ENCODE peak calls at places on chromosomes 1 and 21, in ten cellular contexts. W is breast epithelium; R is tibial artery; G is naive thymus-derived CD4-positive, alpha-beta T cell; N is IMR-90; Z is AG04450; P is tibial nerve; K is GM23248; V is lung; C is HL-60. S is an unnamed sample.

GRCh38 chr1:46580140-46580903 is 23.7 kb downstream of the MKNK1 start:
- DNase-seq in W (no peak), R (no peak), G (no peak), N (peak), Z (no peak), P (no peak), K (peak), V (no peak), C (peak), S (no peak)

GRCh38 chr1:109466440-109467300 is at the start of gene SYPL2:
- DNase-seq in W (no peak), R (no peak), G (no peak), N (peak), Z (no peak), P (no peak), K (peak), V (no peak), C (no peak), S (no peak)

GRCh38 chr21:21973806-21974205 is 975.6 kb downstream of the NCAM2 start:
- DNase-seq in W (no peak), R (no peak), G (no peak), N (no peak), Z (no peak), P (no peak), K (no peak), V (no peak), C (no peak), S (no peak)

GRCh38 chr1:185324118-185324517 is 7.1 kb upstream of the IVNS1ABP start:
- DNase-seq in W (no peak), R (no peak), G (no peak), N (no peak), Z (no peak), P (no peak), K (no peak), V (no peak), C (no peak), S (no peak)

GRCh38 chr1:20586939-20587638 is 1.8 kb upstream of the CDA start:
- DNase-seq in W (no peak), R (peak), G (no peak), N (no peak), Z (no peak), P (no peak), K (peak), V (no peak), C (no peak), S (no peak)

GRCh38 chr21:42232176-42232825 is 13.4 kb downstream of the ABCG1 start:
- DNase-seq in W (no peak), R (no peak), G (no peak), N (no peak), Z (no peak), P (no peak), K (no peak), V (no peak), C (no peak), S (no peak)

GRCh38 chr1:31645274-31645568 is 545 bp upstream of the PEF1 start:
- DNase-seq in W (no peak), R (no peak), G (no peak), N (no peak), Z (no peak), P (no peak), K (no peak), V (no peak), C (no peak), S (no peak)

GRCh38 chr1:43293171-43293570 is 7.6 kb upstream of the TIE1 start:
- DNase-seq in W (no peak), R (no peak), G (no peak), N (no peak), Z (no peak), P (no peak), K (peak), V (no peak), C (no peak), S (no peak)

GRCh38 chr1:116708255-116708900 is 40.8 kb upstream of the IGSF3 start:
- DNase-seq in W (peak), R (no peak), G (no peak), N (no peak), Z (no peak), P (no peak), K (no peak), V (no peak), C (no peak), S (no peak)

GRCh38 chr1:90591970-90592356 is 125.1 kb downstream of the BARHL2 start:
- DNase-seq in W (no peak), R (no peak), G (no peak), N (no peak), Z (no peak), P (no peak), K (no peak), V (no peak), C (no peak), S (no peak)

GRCh38 chr1:38106726-38107125 is 60.1 kb upstream of the POU3F1 start:
- DNase-seq in W (no peak), R (no peak), G (no peak), N (no peak), Z (no peak), P (no peak), K (no peak), V (no peak), C (no peak), S (no peak)

GRCh38 chr21:35974801-35975200 is 85.5 kb downstream of the SETD4 start:
- DNase-seq in W (no peak), R (no peak), G (no peak), N (peak), Z (no peak), P (no peak), K (no peak), V (no peak), C (no peak), S (no peak)

GRCh38 chr1:7479544-7479943 is 291.6 kb upstream of the VAMP3 start:
- DNase-seq in W (no peak), R (no peak), G (no peak), N (no peak), Z (no peak), P (no peak), K (no peak), V (no peak), C (no peak), S (no peak)

GRCh38 chr1:185996211-185996610 is 262.0 kb downstream of the HMCN1 start:
- DNase-seq in W (no peak), R (peak), G (no peak), N (peak), Z (no peak), P (peak), K (peak), V (no peak), C (no peak), S (no peak)

GRCh38 chr1:204633665-204634064 is 51.9 kb downstream of the LRRN2 start:
- DNase-seq in W (peak), R (no peak), G (no peak), N (no peak), Z (no peak), P (peak), K (no peak), V (no peak), C (no peak), S (no peak)

GRCh38 chr1:7390604-7391000 is 380.5 kb upstream of the VAMP3 start:
- DNase-seq in W (peak), R (no peak), G (no peak), N (no peak), Z (no peak), P (no peak), K (no peak), V (peak), C (no peak), S (no peak)

GRCh38 chr1:197618065-197618464 is 157.2 kb downstream of the DENND1B start:
- DNase-seq in W (no peak), R (no peak), G (no peak), N (peak), Z (no peak), P (no peak), K (peak), V (no peak), C (no peak), S (no peak)

GRCh38 chr1:160032165-160032827 is 506 bp upstream of the PIGM start:
- DNase-seq in W (no peak), R (no peak), G (no peak), N (no peak), Z (no peak), P (no peak), K (peak), V (no peak), C (no peak), S (no peak)

GRCh38 chr1:10657080-10657847 is 139.2 kb downstream of the CASZ1 start:
- DNase-seq in W (no peak), R (no peak), G (no peak), N (no peak), Z (no peak), P (no peak), K (peak), V (no peak), C (no peak), S (no peak)

GRCh38 chr21:29299046-29299905 is 554 bp downstream of the BACH1 start:
- DNase-seq in W (peak), R (peak), G (peak), N (peak), Z (no peak), P (peak), K (peak), V (peak), C (no peak), S (peak)

GRCh38 chr1:31029031-31029430 is 36.5 kb downstream of the PUM1 start:
- DNase-seq in W (no peak), R (no peak), G (no peak), N (peak), Z (no peak), P (no peak), K (peak), V (no peak), C (no peak), S (no peak)

GRCh38 chr1:157310401-157310800 is 172.2 kb upstream of the ETV3 start:
- DNase-seq in W (no peak), R (no peak), G (no peak), N (no peak), Z (no peak), P (no peak), K (no peak), V (no peak), C (no peak), S (no peak)

GRCh38 chr1:9340172-9340854 is 47.6 kb downstream of the SPSB1 start:
- DNase-seq in W (no peak), R (no peak), G (no peak), N (peak), Z (no peak), P (no peak), K (no peak), V (no peak), C (no peak), S (no peak)

GRCh38 chr1:85801520-85801919 is 93.3 kb upstream of the ZNHIT6 start:
- DNase-seq in W (no peak), R (no peak), G (no peak), N (peak), Z (no peak), P (no peak), K (peak), V (no peak), C (no peak), S (no peak)

GRCh38 chr1:150877220-150877516 is 769 bp upstream of the ARNT start:
- DNase-seq in W (no peak), R (no peak), G (no peak), N (no peak), Z (no peak), P (no peak), K (peak), V (no peak), C (no peak), S (peak)

GRCh38 chr1:207050428-207050767 is 610 bp downstream of the YOD1 start:
- DNase-seq in W (peak), R (no peak), G (no peak), N (no peak), Z (no peak), P (no peak), K (no peak), V (no peak), C (no peak), S (peak)

GRCh38 chr1:100627018-100627716 is 89.2 kb downstream of the GPR88 start:
- DNase-seq in W (no peak), R (no peak), G (no peak), N (peak), Z (peak), P (no peak), K (peak), V (no peak), C (no peak), S (no peak)

GRCh38 chr1:225460737-225461532 is 33.1 kb upstream of the LBR start:
- DNase-seq in W (no peak), R (no peak), G (peak), N (no peak), Z (no peak), P (no peak), K (peak), V (no peak), C (no peak), S (no peak)

GRCh38 chr1:161998811-161999210 is 24.9 kb downstream of the OLFML2B start:
- DNase-seq in W (no peak), R (no peak), G (no peak), N (no peak), Z (no peak), P (no peak), K (no peak), V (no peak), C (no peak), S (no peak)

GRCh38 chr1:118947790-118948189 is 40.4 kb downstream of the TBX15 start:
- DNase-seq in W (no peak), R (no peak), G (no peak), N (peak), Z (no peak), P (no peak), K (peak), V (no peak), C (no peak), S (no peak)

GRCh38 chr1:187787696-187788095 is 958.9 kb downstream of the PLA2G4A start:
- DNase-seq in W (no peak), R (no peak), G (no peak), N (no peak), Z (no peak), P (no peak), K (no peak), V (no peak), C (no peak), S (no peak)

GRCh38 chr1:94690033-94690712 is 130.0 kb upstream of the SLC44A3 start:
- DNase-seq in W (no peak), R (no peak), G (no peak), N (peak), Z (peak), P (no peak), K (peak), V (no peak), C (no peak), S (no peak)

GRCh38 chr1:201277441-201277840 is 5.9 kb upstream of the PKP1 start:
- DNase-seq in W (no peak), R (no peak), G (no peak), N (no peak), Z (no peak), P (no peak), K (no peak), V (no peak), C (no peak), S (no peak)

GRCh38 chr1:243962541-243962940 is 88.5 kb upstream of the ZBTB18 start:
- DNase-seq in W (no peak), R (no peak), G (no peak), N (no peak), Z (no peak), P (no peak), K (no peak), V (peak), C (no peak), S (no peak)

GRCh38 chr1:162908780-162909179 is 47.8 kb upstream of the CCDC190 start:
- DNase-seq in W (no peak), R (no peak), G (no peak), N (peak), Z (no peak), P (no peak), K (peak), V (no peak), C (no peak), S (no peak)

GRCh38 chr1:11180342-11180744 is 8.8 kb upstream of the ANGPTL7 start:
- DNase-seq in W (no peak), R (peak), G (no peak), N (peak), Z (no peak), P (no peak), K (peak), V (no peak), C (no peak), S (no peak)

DNA sequence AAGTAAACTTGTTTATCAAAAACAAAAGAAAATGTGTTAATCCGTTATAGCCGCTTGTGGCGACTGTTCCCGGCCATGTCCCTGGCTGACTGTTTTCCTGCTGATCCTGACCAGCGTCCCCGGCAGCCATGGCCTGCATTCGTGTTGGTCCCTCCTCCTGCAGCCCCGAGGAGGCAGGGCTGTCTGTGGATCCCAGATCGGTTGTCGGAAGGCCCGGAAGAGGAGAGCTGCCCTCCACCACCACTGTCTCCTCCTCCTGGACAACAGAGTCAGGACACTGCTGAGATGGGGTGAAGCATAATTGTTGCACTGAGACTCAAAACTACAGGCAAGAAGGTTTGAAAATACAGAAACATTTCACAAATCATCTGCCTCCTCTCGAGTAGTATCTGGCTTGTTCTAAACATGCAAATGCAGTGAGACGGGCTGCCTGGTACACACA is 3.6 kb upstream of the MXRA8 start:
- DNase-seq in W (peak), R (peak), G (no peak), N (peak), Z (peak), P (no peak), K (peak), V (no peak), C (no peak), S (no peak)
- H3K4me3 ChIP-seq in W (peak), R (no peak), G (no peak), N (no peak), Z (no peak), P (peak), K (peak), V (no peak), C (no peak), S (no peak)

GRCh38 chr1:211606914-211607751 is 28.2 kb upstream of the SLC30A1 start:
- DNase-seq in W (no peak), R (no peak), G (no peak), N (no peak), Z (no peak), P (no peak), K (no peak), V (peak), C (peak), S (peak)
- H3K27ac ChIP-seq in W (no peak), R (no peak), G (peak), N (no peak), Z (no peak), P (no peak), K (no peak), V (peak), C (peak), S (peak)

DNA sequence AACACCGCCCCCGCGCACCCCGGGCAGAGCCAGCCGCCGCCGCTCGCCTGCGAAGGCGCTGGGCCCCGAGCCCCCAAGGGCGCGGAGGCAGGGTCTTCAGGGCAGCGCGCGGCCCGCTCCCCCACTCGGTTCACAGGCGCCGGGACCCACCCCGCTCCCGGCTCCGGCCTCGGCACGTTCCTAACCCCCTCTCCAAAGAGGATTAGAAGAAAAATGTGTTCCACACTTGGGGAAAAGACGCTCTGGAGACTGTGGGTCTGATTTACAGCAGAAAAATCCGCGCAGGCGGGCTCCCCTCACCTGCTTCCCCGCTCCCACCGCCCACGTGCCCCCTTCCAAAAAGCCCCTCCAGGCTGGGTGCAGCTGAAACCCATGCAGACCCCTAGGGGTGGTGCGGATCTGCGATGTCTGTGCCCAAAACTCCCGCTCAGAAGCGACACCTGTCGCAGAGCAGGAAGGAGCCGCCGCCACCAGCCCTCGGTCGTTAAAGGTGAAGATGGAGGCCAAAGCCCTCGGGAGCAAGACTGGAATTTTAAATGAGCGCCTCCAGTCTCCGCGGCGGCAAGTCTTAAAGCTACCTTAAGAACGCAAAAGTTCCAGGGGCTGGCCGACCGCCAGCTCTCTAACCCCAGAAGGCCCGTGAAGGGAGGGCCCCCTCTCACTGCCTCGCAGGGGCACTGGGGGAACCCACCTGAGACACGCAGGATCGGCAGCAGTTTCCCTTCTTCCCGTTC is 624 bp upstream of the CHD5 start:
- DNase-seq in W (no peak), R (no peak), G (no peak), N (no peak), Z (no peak), P (no peak), K (peak), V (no peak), C (no peak), S (no peak)
- H3K4me3 ChIP-seq in W (peak), R (peak), G (no peak), N (no peak), Z (no peak), P (peak), K (no peak), V (no peak), C (no peak), S (no peak)

DNA sequence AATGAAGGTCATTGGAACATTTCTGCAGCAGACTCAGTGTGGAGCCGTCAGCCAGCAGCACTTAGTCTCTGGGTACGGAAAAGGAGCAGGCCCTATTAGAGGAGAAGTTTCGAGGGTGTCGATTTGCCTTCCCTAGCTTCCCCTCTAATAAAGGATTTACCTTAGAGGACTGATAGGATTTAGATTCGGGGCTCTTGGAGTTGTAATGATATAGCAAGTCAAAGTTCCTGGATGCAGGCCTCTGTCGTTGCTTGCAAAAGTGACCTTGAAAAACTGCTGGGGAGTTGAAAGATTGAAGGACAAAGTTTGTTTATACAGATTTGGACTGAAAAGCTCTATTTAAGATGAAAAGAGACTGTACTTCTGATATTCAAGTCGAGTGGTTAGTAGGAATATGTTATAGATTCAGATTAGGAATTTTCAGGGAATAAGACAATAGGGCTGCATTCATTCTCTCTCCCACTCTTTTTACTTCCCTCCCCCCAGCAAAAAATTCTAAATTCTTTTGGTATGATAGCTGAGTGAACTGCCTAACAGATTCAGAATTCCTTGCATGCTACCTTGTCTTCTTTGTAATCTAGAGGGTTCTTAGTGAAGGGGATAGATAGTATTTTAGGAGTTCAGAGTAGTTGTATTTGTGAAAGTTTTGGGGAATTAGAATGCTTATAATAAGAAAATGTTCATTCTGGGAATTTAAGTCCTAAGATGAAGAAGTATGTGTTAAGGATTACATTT is 19.2 kb downstream of the NFYC start:
- DNase-seq in W (no peak), R (no peak), G (no peak), N (no peak), Z (no peak), P (no peak), K (peak), V (no peak), C (no peak), S (no peak)
- H3K27ac ChIP-seq in W (peak), R (peak), G (peak), N (peak), Z (peak), P (peak), K (peak), V (peak), C (peak), S (peak)

GRCh38 chr1:234605493-234605982 is 4.4 kb downstream of the IRF2BP2 start:
- DNase-seq in W (no peak), R (no peak), G (no peak), N (no peak), Z (no peak), P (no peak), K (no peak), V (no peak), C (peak), S (no peak)
- H3K4me3 ChIP-seq in W (peak), R (peak), G (peak), N (peak), Z (peak), P (peak), K (peak), V (peak), C (peak), S (peak)

GRCh38 chr1:171488190-171488929 is 3.0 kb downstream of the PRRC2C start:
- DNase-seq in W (no peak), R (no peak), G (no peak), N (no peak), Z (no peak), P (no peak), K (no peak), V (no peak), C (no peak), S (no peak)
- H3K27ac ChIP-seq in W (peak), R (no peak), G (peak), N (no peak), Z (no peak), P (no peak), K (no peak), V (no peak), C (no peak), S (peak)

DNA sequence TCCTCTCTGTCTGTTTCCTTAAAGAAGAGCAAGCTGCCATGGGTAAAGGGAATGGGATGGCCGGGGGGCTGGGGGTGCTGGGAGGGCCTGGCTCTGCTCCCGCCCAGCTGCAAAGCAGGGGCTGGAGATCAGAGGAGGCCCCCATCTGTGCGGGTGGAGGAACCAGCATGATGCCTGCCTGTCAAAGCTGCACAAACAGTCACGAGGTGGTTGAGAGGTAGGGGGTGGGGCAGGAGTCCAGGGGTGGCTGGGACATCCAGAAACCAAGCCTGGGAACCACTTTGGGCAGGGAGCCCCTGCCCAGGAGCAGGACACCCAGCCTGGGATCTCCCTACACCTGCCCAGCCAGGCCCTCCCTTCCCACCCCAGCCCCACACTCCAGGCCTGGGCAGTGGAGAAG is 12.5 kb downstream of the SLC41A1 start:
- DNase-seq in W (no peak), R (no peak), G (no peak), N (no peak), Z (no peak), P (no peak), K (no peak), V (no peak), C (no peak), S (no peak)
- H3K4me3 ChIP-seq in W (no peak), R (no peak), G (no peak), N (no peak), Z (no peak), P (no peak), K (no peak), V (no peak), C (no peak), S (no peak)

S was measured in CD4-positive, CD25-positive, alpha-beta regulatory T cell.